ENCODE peak calls at places on chromosomes 11 and 22, in eight cellular contexts. Z is fibroblast of pulmonary artery, B is keratinocyte, J is GM23338, S is A549, C is right atrium auricular region, D is choroid plexus epithelial cell, X is fibroblast of mammary gland. Y is an unnamed sample.

GRCh38 chr11:46696212-46696558 is 4.2 kb downstream of the ARHGAP1 start:
- DNase-seq in B (no peak), J (no peak), Z (no peak), C (no peak), X (no peak), S (no peak), D (no peak), Y (no peak)

GRCh38 chr22:20912494-20912893 is 4.7 kb upstream of the CRKL start:
- DNase-seq in B (no peak), C (no peak), D (no peak), Z (no peak), X (no peak), J (no peak), S (no peak), Y (no peak)

GRCh38 chr11:47259178-47259977 is 1.6 kb downstream of the NR1H3 start:
- DNase-seq in X (peak), Z (peak), B (no peak), S (peak), J (peak), C (no peak), D (peak), Y (no peak)

GRCh38 chr22:30890689-30891442 is 77.7 kb downstream of the MORC2 start:
- DNase-seq in Z (peak), B (no peak), C (no peak), D (peak), X (peak), S (peak), J (peak), Y (peak)

GRCh38 chr11:82546556-82547162 is 187.0 kb downstream of the FAM181B start:
- DNase-seq in C (no peak), D (no peak), X (no peak), B (no peak), J (no peak), S (no peak), Z (no peak), Y (no peak)

GRCh38 chr11:68977781-68978625 is 2.8 kb downstream of the MRGPRD start:
- DNase-seq in D (no peak), Z (no peak), C (no peak), B (no peak), X (no peak), S (no peak), J (no peak), Y (no peak)

GRCh38 chr11:28268925-28269324 is 160.7 kb downstream of the METTL15 start:
- DNase-seq in B (no peak), D (no peak), Z (no peak), J (no peak), X (no peak), S (no peak), C (no peak), Y (no peak)

GRCh38 chr11:57735655-57736298 is 5.5 kb upstream of the SELENOH start:
- DNase-seq in J (peak), Z (no peak), C (no peak), B (no peak), S (no peak), D (peak), X (no peak), Y (no peak)

GRCh38 chr22:22769434-22770279 is 118.0 kb upstream of the IGLL5 start:
- DNase-seq in Z (no peak), X (no peak), D (no peak), J (no peak), C (peak), S (no peak), B (no peak), Y (no peak)

GRCh38 chr11:12171921-12172320 is 61.5 kb downstream of the MICAL2 start:
- DNase-seq in S (no peak), C (no peak), B (no peak), X (no peak), D (no peak), Z (no peak), J (no peak), Y (no peak)

GRCh38 chr11:68979931-68980775 is 633 bp downstream of the MRGPRD start:
- DNase-seq in C (no peak), S (no peak), Z (no peak), J (no peak), D (no peak), X (no peak), B (no peak), Y (no peak)

GRCh38 chr11:110317516-110317932 is 21.1 kb upstream of the RDX start:
- DNase-seq in D (peak), B (no peak), J (no peak), X (peak), Z (peak), C (no peak), S (no peak), Y (no peak)

DNA sequence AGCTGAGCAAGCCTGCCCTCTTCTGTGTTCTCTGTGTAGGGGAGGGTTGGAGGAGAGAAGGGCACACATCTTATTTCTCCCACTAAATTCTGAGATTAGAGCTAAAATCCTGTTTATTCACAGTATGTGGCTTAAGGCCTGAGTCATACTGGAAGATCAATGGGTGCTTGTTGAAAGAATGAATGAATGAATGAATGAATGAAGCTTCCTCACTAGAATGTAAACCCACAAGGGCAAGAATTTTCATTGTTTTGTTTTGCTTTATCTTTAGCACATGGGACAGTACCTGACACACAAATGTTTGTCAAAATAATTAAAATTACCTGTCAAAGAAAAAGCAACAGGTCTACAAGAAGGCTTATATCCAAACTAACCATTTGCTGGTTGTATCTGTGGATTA is 50.6 kb upstream of the PAK1 start:
- DNase-seq in C (no peak), Z (no peak), J (no peak), X (no peak), B (no peak), D (peak), S (no peak), Y (no peak)
- TF ChIP-seq CTCF in C (no peak), Z (no peak), J (no peak), X (no peak), B (no peak), D (peak), S (no peak), Y (no peak)

GRCh38 chr11:61539009-61539408 is 30.5 kb downstream of the LRRC10B start:
- DNase-seq in J (no peak), C (peak), S (no peak), Z (no peak), D (no peak), B (no peak), X (no peak), Y (no peak)

GRCh38 chr11:61539958-61540357 is 31.4 kb downstream of the LRRC10B start:
- DNase-seq in Z (no peak), C (no peak), X (no peak), S (no peak), B (no peak), J (no peak), D (no peak), Y (no peak)

GRCh38 chr11:61542024-61542461 is 33.5 kb downstream of the LRRC10B start:
- DNase-seq in C (no peak), B (no peak), S (no peak), D (peak), Z (no peak), X (no peak), J (no peak), Y (no peak)

GRCh38 chr11:61541568-61541967 is 33.0 kb downstream of the LRRC10B start:
- DNase-seq in B (no peak), S (peak), Z (no peak), C (no peak), J (peak), X (peak), D (peak), Y (peak)

GRCh38 chr11:61540528-61540927 is 32.0 kb downstream of the LRRC10B start:
- DNase-seq in C (no peak), B (no peak), X (no peak), J (no peak), Z (no peak), S (no peak), D (no peak), Y (no peak)
- H3K4me3 ChIP-seq in C (no peak), B (no peak), X (no peak), J (no peak), Z (no peak), S (no peak), D (no peak), Y (no peak)

GRCh38 chr22:42297778-42298177 is 27.3 kb upstream of the TCF20 start:
- DNase-seq in X (no peak), S (no peak), J (no peak), D (peak), B (no peak), C (no peak), Z (no peak), Y (no peak)

GRCh38 chr22:42296883-42297282 is 26.4 kb upstream of the TCF20 start:
- DNase-seq in D (no peak), C (no peak), Z (no peak), X (no peak), B (no peak), J (no peak), S (no peak), Y (no peak)

GRCh38 chr22:42294034-42294985 is 23.9 kb upstream of the TCF20 start:
- DNase-seq in J (peak), D (peak), C (no peak), S (peak), Z (peak), B (no peak), X (peak), Y (no peak)

GRCh38 chr22:42298746-42299145 is 28.3 kb upstream of the TCF20 start:
- DNase-seq in Z (no peak), B (no peak), S (no peak), D (no peak), C (no peak), X (no peak), J (no peak), Y (no peak)

DNA sequence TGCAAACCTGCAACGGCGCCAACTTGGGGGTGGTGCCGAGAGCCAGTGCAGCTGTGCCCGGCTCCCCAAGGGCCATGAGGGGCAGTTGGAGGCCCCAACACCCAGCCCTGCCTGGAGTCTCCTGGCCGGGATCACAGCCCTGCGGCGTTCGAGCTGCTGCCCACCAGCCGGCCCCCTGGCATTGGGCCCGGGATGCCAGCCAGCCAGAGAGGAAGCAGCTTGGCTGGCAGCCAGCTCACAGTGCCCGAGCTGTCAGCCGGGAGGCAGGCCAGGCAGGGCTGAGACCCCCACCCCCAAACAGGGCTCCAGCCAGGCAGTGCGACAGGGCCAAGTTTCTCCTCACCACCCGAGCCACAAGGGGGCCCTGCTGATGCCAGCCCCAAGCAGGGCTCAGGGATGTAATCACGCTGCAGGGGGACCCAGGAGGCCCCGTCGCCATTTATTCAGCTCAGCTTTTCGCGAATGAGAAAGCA is 26.0 kb upstream of the TCF20 start:
- DNase-seq in D (no peak), B (no peak), X (no peak), Z (no peak), C (no peak), J (peak), S (no peak), Y (no peak)
- TF ChIP-seq CTCF in D (peak), B (peak), X (no peak), Z (no peak), C (no peak), J (peak), S (no peak), Y (peak)

DNA sequence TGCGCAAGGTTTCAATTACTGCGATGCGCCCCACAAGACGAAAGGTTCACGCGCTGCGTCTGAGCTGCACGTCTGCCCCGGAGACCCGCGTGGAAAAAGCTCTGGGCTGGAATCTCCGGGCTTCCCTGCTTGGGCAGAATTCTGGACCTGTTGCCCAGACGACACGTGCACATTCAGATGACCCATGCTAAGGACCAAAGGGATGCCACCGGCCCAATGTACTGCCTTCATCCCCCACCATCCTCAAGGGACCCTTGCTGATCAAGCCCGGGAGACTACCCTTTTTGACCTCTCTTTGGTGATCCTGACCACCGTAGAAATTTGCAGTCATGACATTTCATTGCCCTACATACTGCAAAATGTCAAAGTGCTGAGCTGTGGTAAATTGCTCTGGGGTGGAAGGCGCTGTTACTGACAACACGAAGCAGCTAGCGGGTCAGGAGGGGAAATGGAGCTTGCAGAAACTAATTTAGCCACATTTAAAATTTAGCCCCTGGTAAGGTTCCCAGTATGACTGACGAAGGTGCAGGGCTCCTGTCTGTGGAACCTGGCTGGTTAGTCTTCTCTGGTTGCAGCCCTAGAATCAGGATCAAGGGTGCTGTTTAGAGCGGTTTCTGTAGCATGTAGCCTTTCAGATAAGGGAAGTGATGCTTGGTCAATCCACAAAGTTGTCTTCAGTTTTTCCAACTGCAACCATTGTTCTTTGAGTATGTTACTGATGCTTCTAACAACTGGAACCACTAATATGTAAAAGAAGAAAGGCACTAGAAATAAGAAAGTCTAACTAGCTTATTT is 81.9 kb downstream of the PRR5L start:
- DNase-seq in B (no peak), X (no peak), C (no peak), S (no peak), J (no peak), D (peak), Z (peak), Y (no peak)
- H3K4me3 ChIP-seq in B (peak), X (peak), C (peak), S (peak), J (peak), D (peak), Z (peak), Y (peak)

GRCh38 chr22:36026741-36027140 is 1.9 kb downstream of the RBFOX2 start:
- DNase-seq in D (peak), S (no peak), Z (peak), C (no peak), X (peak), J (peak), B (no peak), Y (no peak)
- TF ChIP-seq CTCF in D (no peak), S (no peak), Z (no peak), C (no peak), X (no peak), J (no peak), B (no peak), Y (no peak)

GRCh38 chr22:49863936-49864335 is 10.3 kb downstream of the ZBED4 start:
- DNase-seq in D (no peak), S (no peak), Z (no peak), C (no peak), X (no peak), J (no peak), B (no peak), Y (no peak)

GRCh38 chr22:49858827-49859226 is 5.2 kb downstream of the ZBED4 start:
- DNase-seq in C (no peak), S (no peak), D (no peak), J (no peak), Z (no peak), X (no peak), B (no peak), Y (no peak)

GRCh38 chr22:49865156-49865555 is 11.5 kb downstream of the ZBED4 start:
- DNase-seq in J (no peak), Z (no peak), S (no peak), C (no peak), B (no peak), X (no peak), D (no peak), Y (no peak)

GRCh38 chr22:49861642-49862407 is 8.2 kb downstream of the ZBED4 start:
- DNase-seq in J (no peak), X (peak), B (no peak), D (no peak), Z (peak), S (no peak), C (no peak), Y (no peak)

DNA sequence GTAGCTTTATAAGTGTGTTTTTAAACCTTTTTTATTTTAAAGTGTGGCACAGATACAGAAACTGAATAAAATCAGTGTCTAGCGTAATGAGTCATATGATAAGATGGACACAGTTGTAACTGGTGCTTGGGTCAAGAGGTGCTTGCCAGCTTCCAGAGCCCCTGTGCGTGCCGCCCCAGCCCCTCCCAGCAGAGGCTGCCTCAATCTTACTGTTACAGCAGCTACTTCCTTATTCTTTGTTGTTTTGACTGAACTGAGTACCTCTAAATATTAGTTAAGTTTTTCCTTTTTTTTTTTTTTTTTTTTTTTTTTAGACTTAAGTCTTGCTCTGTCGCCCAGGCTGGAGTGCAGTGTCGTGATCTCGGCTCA is 8.7 kb downstream of the ZBED4 start:
- DNase-seq in S (no peak), X (no peak), J (no peak), C (no peak), D (no peak), B (no peak), Z (peak), Y (no peak)
- H3K4me3 ChIP-seq in S (no peak), X (no peak), J (no peak), C (no peak), D (no peak), B (no peak), Z (no peak), Y (no peak)

GRCh38 chr11:126307706-126308105 is 3.8 kb downstream of the DCPS start:
- DNase-seq in J (peak), Z (peak), X (peak), D (peak), C (no peak), S (peak), B (no peak), Y (no peak)
- TF ChIP-seq CTCF in J (peak), Z (peak), X (peak), D (peak), C (no peak), S (peak), B (peak), Y (peak)

GRCh38 chr11:35474677-35475076 is 50.7 kb downstream of the PAMR1 start:
- DNase-seq in D (no peak), C (no peak), Z (no peak), B (no peak), S (no peak), J (no peak), X (no peak), Y (no peak)

GRCh38 chr11:35478411-35479139 is 46.8 kb downstream of the PAMR1 start:
- DNase-seq in X (no peak), B (no peak), Z (no peak), J (no peak), D (no peak), S (no peak), C (no peak), Y (no peak)

GRCh38 chr11:35473975-35474374 is 51.4 kb downstream of the PAMR1 start:
- DNase-seq in S (no peak), C (no peak), B (no peak), X (no peak), J (no peak), D (no peak), Z (no peak), Y (no peak)

GRCh38 chr11:35483131-35483800 is 42.1 kb downstream of the PAMR1 start:
- DNase-seq in C (no peak), D (peak), S (no peak), Z (no peak), B (no peak), X (peak), J (no peak), Y (no peak)

GRCh38 chr11:35477871-35478270 is 47.5 kb downstream of the PAMR1 start:
- DNase-seq in Z (no peak), J (peak), C (no peak), B (no peak), X (no peak), S (no peak), D (no peak), Y (no peak)
- H3K4me3 ChIP-seq in Z (no peak), J (peak), C (no peak), B (no peak), X (no peak), S (no peak), D (no peak), Y (no peak)

GRCh38 chr11:73297231-73297590 is 10.9 kb upstream of the ARHGEF17 start:
- DNase-seq in B (no peak), D (no peak), S (no peak), C (no peak), J (peak), Z (no peak), X (no peak), Y (no peak)

GRCh38 chr11:73295996-73296318 is 12.1 kb upstream of the ARHGEF17 start:
- DNase-seq in S (no peak), J (no peak), D (no peak), C (no peak), X (no peak), B (no peak), Z (no peak), Y (no peak)

GRCh38 chr11:73296501-73297230 is 11.4 kb upstream of the ARHGEF17 start:
- DNase-seq in D (no peak), Z (no peak), S (no peak), J (no peak), C (no peak), X (no peak), B (no peak), Y (no peak)

GRCh38 chr11:73294604-73295003 is 13.5 kb upstream of the ARHGEF17 start:
- DNase-seq in J (no peak), B (no peak), Z (no peak), S (no peak), X (no peak), C (no peak), D (no peak), Y (no peak)

DNA sequence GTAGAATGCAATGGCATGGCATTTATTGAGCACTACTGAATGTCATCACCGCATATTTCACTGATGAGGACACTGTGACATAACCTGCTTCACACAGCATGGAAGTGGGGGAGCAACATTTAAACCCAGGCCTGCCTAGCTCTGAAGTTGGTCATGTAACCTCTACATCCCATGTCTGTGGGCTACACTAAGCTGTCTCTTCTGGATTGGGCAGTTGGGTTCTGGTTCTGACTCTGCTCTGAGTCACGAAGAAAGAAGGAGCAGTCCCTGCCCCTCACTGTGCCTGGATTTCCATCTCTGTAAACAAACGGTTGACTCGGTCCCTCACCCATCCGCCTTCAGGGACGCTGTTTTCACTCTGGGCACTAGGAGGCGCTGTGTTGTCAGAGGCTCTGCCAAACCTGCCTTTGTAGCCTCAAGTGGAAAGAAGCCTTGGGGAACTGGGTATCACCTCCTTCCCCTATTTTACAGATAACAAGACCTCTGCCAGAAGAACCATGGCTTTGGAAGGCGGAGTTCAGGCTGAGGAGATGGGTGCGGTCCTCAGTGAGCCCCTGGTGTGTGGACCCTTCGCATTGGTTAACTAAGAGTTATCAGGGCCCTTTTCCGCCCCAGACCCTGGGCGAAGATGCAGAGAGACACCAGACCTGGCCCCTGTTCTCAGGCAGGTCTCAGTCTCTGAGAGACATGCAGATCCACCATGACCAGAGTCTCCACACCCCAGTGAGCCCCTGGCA is 12.6 kb upstream of the ARHGEF17 start:
- DNase-seq in C (peak), S (peak), B (no peak), X (peak), J (peak), D (peak), Z (peak), Y (peak)
- TF ChIP-seq CTCF in C (peak), S (peak), B (peak), X (peak), J (peak), D (peak), Z (peak), Y (peak)

Y was measured in HFF-Myc.